ENCODE peak calls at places on chromosome 11, in four cellular contexts. I is A549, C is ovary, R is testis. X is an unnamed sample. For H3K4me1, the result is how much of the 10 kb centered on the place peaks cover.

GRCh38 chr11:64306876-64307622 is 1.7 kb downstream of the ESRRA start:
- DNase-seq in I (peak), C (peak), R (no peak), X (no peak)

GRCh38 chr11:433641-434040 is 8.2 kb downstream of the ANO9 start:
- DNase-seq in C (no peak), R (no peak), I (no peak), X (no peak)

GRCh38 chr11:96061730-96062524 is 138.0 kb upstream of the MTMR2 start:
- DNase-seq in C (no peak), I (no peak), R (no peak), X (no peak)

GRCh38 chr11:128279861-128280260 is 307.5 kb downstream of the ETS1 start:
- DNase-seq in C (no peak), R (no peak), I (no peak), X (no peak)

GRCh38 chr11:131584694-131585592 is 214.5 kb downstream of the NTM start:
- DNase-seq in I (no peak), C (no peak), R (peak), X (no peak)

GRCh38 chr11:67345949-67346819 is 7.2 kb downstream of the POLD4 start:
- DNase-seq in I (peak), R (no peak), C (no peak), X (no peak)

GRCh38 chr11:8906629-8907028 is 4.4 kb upstream of the AKIP1 start:
- DNase-seq in I (peak), C (no peak), R (no peak), X (no peak)

GRCh38 chr11:129698212-129698611 is 117.4 kb upstream of the TMEM45B start:
- DNase-seq in R (no peak), I (no peak), C (no peak), X (no peak)

GRCh38 chr11:117876341-117877119 is at the start of gene FXYD6:
- DNase-seq in R (peak), C (peak), I (no peak), X (peak)

GRCh38 chr11:123573291-123573690 is 81.1 kb downstream of the SCN3B start:
- DNase-seq in I (no peak), R (no peak), C (no peak), X (no peak)

GRCh38 chr11:92141159-92141558 is 83.5 kb upstream of the FAT3 start:
- DNase-seq in C (no peak), R (no peak), I (no peak), X (no peak)

GRCh38 chr11:127656266-127656879 is 655.8 kb upstream of the KIRREL3 start:
- DNase-seq in I (no peak), C (no peak), R (no peak), X (no peak)

GRCh38 chr11:64074239-64074638 is 38.5 kb downstream of the FLRT1 start:
- DNase-seq in R (no peak), C (no peak), I (no peak), X (no peak)

GRCh38 chr11:64870176-64870892 is 8.1 kb downstream of the EHD1 start:
- DNase-seq in R (no peak), I (no peak), C (no peak), X (no peak)

GRCh38 chr11:85844439-85845051 is 10.6 kb upstream of the CCDC83 start:
- DNase-seq in C (no peak), I (peak), R (no peak), X (no peak)

GRCh38 chr11:130849215-130849568 is 67.1 kb downstream of the SNX19 start:
- DNase-seq in I (no peak), R (no peak), C (no peak), X (no peak)

GRCh38 chr11:77127969-77128691 is at the start of gene MYO7A:
- DNase-seq in C (peak), R (peak), I (no peak), X (peak)

GRCh38 chr11:115941481-115941993 is 437.3 kb upstream of the CADM1 start:
- DNase-seq in R (peak), I (no peak), C (peak), X (peak)

GRCh38 chr11:48193876-48194275 is 22.7 kb upstream of the OR4B1 start:
- DNase-seq in R (no peak), I (no peak), C (no peak), X (no peak)

GRCh38 chr11:130407978-130408377 is 20.4 kb downstream of the ADAMTS8 start:
- DNase-seq in C (no peak), R (no peak), I (no peak), X (peak)

GRCh38 chr11:117535201-117535869 is 207.7 kb downstream of the CEP164 start:
- DNase-seq in C (peak), I (no peak), R (peak), X (peak)

DNA sequence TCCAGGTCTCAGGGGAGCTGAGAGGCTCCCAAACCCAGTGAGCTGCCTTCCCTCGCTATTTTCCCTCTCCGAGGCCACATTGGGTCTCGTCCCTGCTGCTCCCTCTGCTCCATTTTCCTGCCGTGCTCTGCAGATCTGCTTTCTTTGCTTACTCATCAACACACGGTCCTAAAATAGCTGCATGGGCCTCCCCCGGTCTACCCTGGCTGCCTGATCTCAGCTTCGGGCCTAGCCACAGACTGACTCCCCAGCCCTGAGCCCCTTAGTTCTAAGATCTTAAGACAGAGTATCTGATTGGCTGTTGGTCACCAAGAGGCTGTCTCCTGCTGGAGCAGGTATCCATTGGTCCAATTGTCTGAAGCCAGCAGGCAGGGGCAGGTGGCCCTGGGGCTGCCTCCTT is 53.7 kb upstream of the NECTIN1 start:
- DNase-seq in C (no peak), R (no peak), I (no peak), X (peak)
- H3K27ac ChIP-seq in C (no peak), R (no peak), I (no peak), X (no peak)

DNA sequence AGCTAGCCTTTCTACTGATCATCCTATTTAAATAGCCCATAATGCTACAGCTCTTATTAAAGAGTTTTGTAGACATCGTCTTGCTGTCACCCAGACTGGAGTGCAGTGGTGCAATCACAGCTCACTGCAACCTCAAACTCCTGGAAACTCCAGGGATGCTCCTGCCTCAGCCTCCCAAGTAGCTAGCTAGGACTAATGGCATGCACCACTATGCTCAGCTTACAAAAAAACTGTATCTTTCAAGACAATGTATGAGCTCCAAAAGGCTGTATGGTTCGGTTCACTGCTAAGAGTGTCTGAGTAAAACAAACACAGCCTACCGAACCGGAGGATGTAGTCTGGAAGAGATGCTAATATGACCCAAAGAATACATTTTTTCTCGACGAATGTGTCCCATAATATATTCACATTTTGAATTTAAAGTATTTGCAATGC is 2.6 kb downstream of the TAF1D start:
- DNase-seq in C (no peak), I (no peak), R (no peak), X (no peak)
- TF ChIP-seq POLR2A in C (no peak), I (no peak), R (no peak), X (no peak)

GRCh38 chr11:120342226-120342625 is 6.0 kb downstream of the ARHGEF12 start:
- DNase-seq in C (no peak), I (no peak), R (no peak), X (no peak)

GRCh38 chr11:120344302-120345004 is 8.2 kb downstream of the ARHGEF12 start:
- DNase-seq in R (no peak), C (no peak), I (no peak), X (no peak)

GRCh38 chr11:120346233-120346632 is 10.0 kb downstream of the ARHGEF12 start:
- DNase-seq in C (no peak), R (no peak), I (no peak), X (no peak)

GRCh38 chr11:120342678-120343077 is 6.5 kb downstream of the ARHGEF12 start:
- DNase-seq in I (no peak), R (no peak), C (no peak), X (no peak)

DNA sequence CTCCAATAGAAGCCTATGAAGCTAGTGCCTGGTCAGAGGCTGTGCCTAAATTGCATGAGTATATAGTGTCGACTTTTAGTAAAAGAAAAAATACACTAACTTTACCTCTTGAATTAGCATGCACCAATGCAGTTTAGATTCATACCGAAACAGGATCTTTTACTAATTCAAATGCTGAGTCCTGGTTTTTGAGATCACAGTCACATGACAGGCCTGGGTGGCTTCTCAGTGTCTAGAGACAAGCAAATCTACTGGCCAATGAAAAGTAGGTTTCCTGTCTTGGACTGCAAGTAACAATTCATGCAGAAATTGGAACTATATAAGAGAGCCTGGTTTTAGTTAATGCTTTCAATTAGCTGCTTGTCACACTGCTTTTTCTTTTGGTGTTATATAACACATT is 7.2 kb downstream of the ARHGEF12 start:
- DNase-seq in I (no peak), R (no peak), C (no peak), X (no peak)
- H3K4me1 ChIP-seq in I (under half), R (under half), C (under half), X (under half)

GRCh38 chr11:118882489-118882888 is 1.2 kb upstream of the CXCR5 start:
- DNase-seq in R (no peak), C (no peak), I (no peak), X (no peak)

GRCh38 chr11:118876261-118876660 is 7.4 kb upstream of the CXCR5 start:
- DNase-seq in C (no peak), I (no peak), R (no peak), X (no peak)

GRCh38 chr11:118877487-118878173 is 6.1 kb upstream of the CXCR5 start:
- DNase-seq in R (no peak), C (no peak), I (no peak), X (no peak)

GRCh38 chr11:118881130-118881717 is 2.5 kb upstream of the CXCR5 start:
- DNase-seq in I (no peak), C (no peak), R (no peak), X (no peak)

GRCh38 chr11:118878187-118878586 is 5.5 kb upstream of the CXCR5 start:
- DNase-seq in I (no peak), R (no peak), C (no peak), X (no peak)
- H3K27ac ChIP-seq in I (no peak), R (no peak), C (no peak), X (no peak)

GRCh38 chr11:10777393-10777793 is 26.3 kb downstream of the CTR9 start:
- DNase-seq in R (no peak), C (no peak), I (no peak), X (no peak)

GRCh38 chr11:10777806-10778205 is 26.8 kb downstream of the CTR9 start:
- DNase-seq in C (no peak), I (no peak), R (no peak), X (no peak)

GRCh38 chr11:10779086-10779485 is 28.0 kb downstream of the CTR9 start:
- DNase-seq in R (no peak), I (no peak), C (no peak), X (no peak)

GRCh38 chr11:10780040-10780439 is 28.7 kb downstream of the EIF4G2 start:
- DNase-seq in C (no peak), R (no peak), I (no peak), X (no peak)

DNA sequence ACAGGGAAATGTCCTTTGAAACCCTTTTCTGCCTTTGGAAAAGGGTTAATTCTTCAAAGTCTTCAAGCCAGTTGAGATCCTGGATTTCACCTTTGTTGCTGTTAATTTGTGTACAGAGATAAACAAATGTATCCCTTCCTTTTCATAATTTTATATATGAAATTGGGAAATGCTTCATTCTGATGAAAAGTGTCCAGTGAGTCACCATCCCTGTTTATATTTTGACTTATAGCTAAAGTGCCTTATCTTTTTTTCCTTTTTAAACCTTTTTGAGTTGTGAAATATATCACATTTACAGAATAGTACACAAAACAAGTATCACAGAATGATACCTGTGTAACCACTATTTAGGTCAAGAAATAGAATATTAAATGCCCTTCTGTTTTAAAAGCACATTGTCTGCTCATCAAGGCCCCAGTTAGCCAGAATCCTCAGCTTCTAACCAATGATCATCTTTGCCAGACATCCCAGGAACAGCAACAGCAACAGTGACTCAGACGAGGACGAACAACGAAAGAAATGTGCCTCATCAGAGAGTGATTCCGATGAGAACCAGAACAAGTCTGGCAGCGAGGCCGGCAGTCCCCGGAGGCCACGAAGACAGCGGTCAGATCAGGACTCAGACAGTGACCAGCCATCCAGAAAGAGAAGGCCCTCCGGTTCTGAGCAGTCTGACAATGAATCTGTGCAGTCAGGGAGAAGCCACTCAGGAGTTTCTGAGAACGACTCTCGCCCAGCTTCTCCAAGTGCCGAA is 27.3 kb downstream of the CTR9 start:
- DNase-seq in I (no peak), C (no peak), R (no peak), X (peak)
- TF ChIP-seq POLR2A in I (no peak), C (no peak), R (no peak), X (no peak)

DNA sequence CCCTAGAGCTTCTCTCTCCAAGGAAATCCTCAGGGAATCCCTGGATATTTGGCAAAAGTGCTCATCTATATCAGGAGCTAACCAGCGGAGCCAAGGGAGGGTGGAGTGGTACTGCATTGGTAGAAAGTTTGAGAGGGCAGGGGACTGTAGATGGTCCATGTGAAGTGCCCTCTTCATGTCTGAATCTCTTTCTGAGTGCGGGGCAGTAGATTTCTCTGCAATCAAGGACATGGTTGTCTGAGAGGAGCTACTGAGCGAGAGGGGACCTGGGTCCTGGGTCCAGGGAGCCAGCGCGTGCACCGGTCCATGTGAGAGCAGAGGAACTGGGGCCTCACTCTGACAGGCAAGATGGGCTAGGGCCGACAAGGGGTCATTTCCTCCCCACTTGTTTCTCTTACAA is 716 bp downstream of the DIXDC1 start:
- DNase-seq in R (no peak), C (no peak), I (no peak), X (no peak)
- H3K4me1 ChIP-seq in R (under half), C (under half), I (half or more), X (under half)

DNA sequence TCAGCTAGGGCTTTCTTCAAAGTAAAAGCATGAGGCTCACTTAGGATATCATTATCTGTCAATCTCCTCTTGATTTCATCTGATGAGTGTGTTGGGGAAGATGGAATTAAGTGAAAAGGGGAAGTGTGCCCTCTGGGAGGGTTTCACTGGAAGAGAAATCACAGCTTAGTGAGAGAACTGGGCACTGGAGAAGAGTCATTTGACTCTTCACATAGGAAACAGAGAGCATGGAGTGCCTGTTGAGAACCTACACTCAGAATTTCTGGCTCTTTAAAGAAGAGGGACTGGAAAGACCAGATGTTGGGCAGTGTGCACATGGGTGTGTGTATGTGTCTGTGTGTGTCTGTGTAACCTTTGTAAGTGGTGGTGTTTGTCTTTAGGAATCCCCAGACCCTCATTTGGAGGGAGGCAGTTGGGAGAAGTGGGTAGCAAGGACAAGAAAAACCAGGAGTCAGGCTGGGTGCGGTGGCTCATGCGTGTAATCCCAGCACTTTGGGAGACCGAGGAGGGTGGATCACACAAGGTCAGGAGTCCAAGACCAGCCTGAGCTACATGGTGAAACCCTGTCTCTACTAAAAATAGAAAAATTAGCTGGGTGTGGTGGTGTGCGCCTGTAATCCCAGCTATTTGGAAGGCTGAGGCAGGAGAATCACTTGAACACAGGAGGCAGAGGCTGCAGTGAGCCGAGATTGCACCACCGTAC is 10.0 kb downstream of the STX3 start:
- DNase-seq in I (no peak), R (no peak), C (no peak), X (no peak)
- H3K27ac ChIP-seq in I (no peak), R (no peak), C (no peak), X (no peak)

DNA sequence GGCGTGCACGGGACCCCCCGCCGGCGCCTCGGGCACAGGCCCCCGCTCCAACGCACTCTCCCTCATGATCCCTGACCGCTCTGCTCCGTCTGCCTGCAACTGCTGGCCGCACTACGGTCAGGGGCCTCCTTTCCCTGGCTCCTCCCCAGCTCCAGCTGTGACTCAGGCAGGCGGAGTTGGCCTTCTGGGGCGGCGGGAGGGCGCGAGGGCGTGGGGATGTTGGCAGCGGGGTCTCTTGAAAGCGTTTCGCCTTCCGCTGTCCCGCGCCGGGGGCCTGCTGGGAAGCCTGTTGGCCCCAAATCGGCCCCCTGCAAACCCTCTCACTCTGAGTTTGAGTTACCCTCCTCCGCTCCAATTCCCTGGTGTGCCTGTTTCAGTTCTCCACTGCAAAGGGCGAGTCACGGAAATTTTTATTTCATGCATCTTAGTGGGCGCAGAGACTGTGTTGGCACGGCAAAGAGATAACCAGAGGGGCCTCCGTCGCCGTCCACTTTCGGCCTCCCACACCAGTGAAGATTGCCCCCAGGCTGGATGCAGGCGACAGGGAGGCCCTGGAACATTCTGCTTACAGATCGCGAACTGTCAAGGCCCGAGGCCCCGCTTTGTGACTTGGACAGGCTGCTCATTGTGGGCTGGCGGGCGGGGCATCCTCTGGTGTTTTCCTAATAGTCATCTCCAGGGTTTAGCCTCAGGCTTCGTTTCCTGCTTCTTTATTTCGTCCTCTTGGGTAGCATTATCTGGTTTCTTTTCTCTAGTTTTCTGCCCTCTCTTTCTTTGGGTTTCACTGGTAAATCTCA is at the start of gene CAVIN3:
- DNase-seq in C (peak), I (peak), R (peak), X (peak)
- TF ChIP-seq POLR2A in C (peak), I (peak), R (no peak), X (peak)